ENCODE peak calls at places on chromosomes 3 and 15, in five cellular contexts. M, X, P, N and Z are unnamed samples.

GRCh38 chr3:49339593-49339946 is 283 bp downstream of the USP4 start:
- DNase-seq in M (peak), X (no peak), P (peak), N (peak), Z (no peak)

GRCh38 chr3:132872711-132873110 is 150.5 kb upstream of the NPHP3 start:
- DNase-seq in M (no peak), X (no peak), P (no peak), N (no peak), Z (no peak)

GRCh38 chr15:88605507-88606436 is 15.4 kb upstream of the AEN start:
- DNase-seq in M (peak), X (no peak), P (no peak), N (peak), Z (peak)

GRCh38 chr15:45254405-45255293 is 2.6 kb downstream of the SLC28A2 start:
- DNase-seq in M (no peak), X (no peak), P (no peak), N (no peak), Z (no peak)

GRCh38 chr3:141998674-141999290 is 122.3 kb downstream of the ATP1B3 start:
- DNase-seq in M (no peak), X (peak), P (peak), N (no peak), Z (peak)

GRCh38 chr3:157618075-157618760 is 115.0 kb upstream of the VEPH1 start:
- DNase-seq in M (peak), X (peak), P (peak), N (no peak), Z (peak)

GRCh38 chr3:97102641-97103040 is 288.2 kb downstream of the EPHA6 start:
- DNase-seq in M (no peak), X (no peak), P (no peak), N (no peak), Z (no peak)

GRCh38 chr15:62472616-62473299 is 307.7 kb upstream of the C2CD4B start:
- DNase-seq in M (no peak), X (no peak), P (peak), N (no peak), Z (no peak)

GRCh38 chr15:67465196-67465952 is 55.6 kb upstream of the C15orf61 start:
- DNase-seq in M (peak), X (no peak), P (no peak), N (no peak), Z (no peak)
- H3K27ac ChIP-seq in M (no peak), X (no peak), P (no peak), N (no peak), Z (no peak)

DNA sequence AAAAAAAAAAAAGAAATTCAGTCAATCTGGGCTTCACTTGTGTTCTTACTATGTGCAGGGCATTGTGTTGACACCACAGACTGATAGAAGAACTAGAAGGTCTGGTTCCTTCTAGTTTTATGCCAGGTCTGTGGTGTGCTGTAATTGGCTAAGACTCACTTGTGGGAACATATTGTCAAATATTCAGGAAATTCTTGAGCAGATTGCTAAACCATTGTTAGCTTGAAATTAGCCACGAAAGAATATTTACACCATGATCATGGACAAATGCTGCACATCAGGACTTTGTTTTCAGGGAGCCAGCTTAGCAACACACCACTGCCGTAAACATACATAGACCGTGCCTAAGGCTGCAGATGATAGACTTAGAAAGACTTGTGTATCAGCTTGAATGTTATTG is 74.6 kb downstream of the GTPBP8 start:
- DNase-seq in M (no peak), X (no peak), P (no peak), N (no peak), Z (no peak)
- H3K4me2 ChIP-seq in M (no peak), X (no peak), P (no peak), N (no peak), Z (no peak)

GRCh38 chr3:124364230-124365022 is 365.8 kb upstream of the UMPS start:
- DNase-seq in M (no peak), X (no peak), P (no peak), N (no peak), Z (no peak)

GRCh38 chr3:124361566-124361965 is 368.7 kb upstream of the UMPS start:
- DNase-seq in M (no peak), X (no peak), P (no peak), N (no peak), Z (no peak)

GRCh38 chr3:124360626-124361025 is 368.7 kb upstream of the ROPN1 start:
- DNase-seq in M (no peak), X (no peak), P (no peak), N (no peak), Z (no peak)

GRCh38 chr3:124362418-124362817 is 367.8 kb upstream of the UMPS start:
- DNase-seq in M (no peak), X (no peak), P (no peak), N (no peak), Z (no peak)

GRCh38 chr3:124363451-124363850 is 366.8 kb upstream of the UMPS start:
- DNase-seq in M (no peak), X (no peak), P (no peak), N (no peak), Z (no peak)
- TF ChIP-seq JUN in M (no peak), X (no peak), P (no peak), N (no peak), Z (no peak)

GRCh38 chr3:12598890-12599289 is 42.0 kb downstream of the MKRN2 start:
- DNase-seq in M (no peak), X (no peak), P (no peak), N (no peak), Z (no peak)
- H3K27ac ChIP-seq in M (no peak), X (no peak), P (no peak), N (no peak), Z (no peak)

GRCh38 chr15:68057758-68058157 is 3.6 kb downstream of the PIAS1 start:
- DNase-seq in M (peak), X (no peak), P (peak), N (no peak), Z (no peak)
- H3K4me2 ChIP-seq in M (no peak), X (no peak), P (peak), N (no peak), Z (no peak)

GRCh38 chr15:76149291-76149910 is 89.6 kb downstream of the TMEM266 start:
- DNase-seq in M (no peak), X (no peak), P (no peak), N (no peak), Z (no peak)
- TF ChIP-seq JUN in M (no peak), X (no peak), P (no peak), N (no peak), Z (no peak)

DNA sequence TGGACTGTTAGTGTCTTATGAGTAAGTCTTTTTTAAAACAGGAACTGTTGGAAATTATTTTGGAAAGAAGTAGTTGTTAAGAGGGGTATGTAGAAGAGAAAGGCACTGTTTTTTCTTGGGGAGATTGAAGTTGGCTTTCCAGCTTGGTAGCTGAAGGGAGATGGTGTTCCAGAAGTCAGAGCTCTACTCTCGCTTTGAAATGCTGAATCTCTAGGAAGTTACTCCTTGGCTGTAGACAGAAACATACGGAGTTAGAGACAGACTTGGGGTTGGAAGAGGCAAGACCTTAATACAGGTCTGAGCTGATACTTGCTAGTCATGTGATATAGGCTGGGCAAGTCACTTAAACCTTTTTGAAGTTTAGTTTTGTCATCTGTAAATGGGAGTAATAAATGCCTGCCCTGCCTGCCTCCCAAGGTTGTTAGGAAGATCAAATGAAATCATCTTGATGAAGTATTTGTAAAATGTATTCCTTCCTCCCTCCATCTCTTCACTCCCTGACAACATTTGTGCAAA is 2.8 kb downstream of the PXK start:
- DNase-seq in M (no peak), X (no peak), P (no peak), N (no peak), Z (no peak)
- H3K27ac ChIP-seq in M (peak), X (peak), P (peak), N (no peak), Z (no peak)

GRCh38 chr3:16770792-16771191 is 114.0 kb upstream of the PLCL2 start:
- DNase-seq in M (no peak), X (no peak), P (no peak), N (no peak), Z (no peak)

GRCh38 chr3:16767006-16767405 is 117.7 kb upstream of the PLCL2 start:
- DNase-seq in M (no peak), X (no peak), P (no peak), N (no peak), Z (no peak)

GRCh38 chr3:16770021-16770420 is 114.7 kb upstream of the PLCL2 start:
- DNase-seq in M (no peak), X (no peak), P (no peak), N (no peak), Z (no peak)

GRCh38 chr3:16769525-16769924 is 115.2 kb upstream of the PLCL2 start:
- DNase-seq in M (no peak), X (no peak), P (no peak), N (no peak), Z (no peak)

GRCh38 chr3:16768956-16769355 is 115.8 kb upstream of the PLCL2 start:
- DNase-seq in M (no peak), X (no peak), P (no peak), N (no peak), Z (no peak)
- H3K4me2 ChIP-seq in M (no peak), X (no peak), P (no peak), N (no peak), Z (no peak)

GRCh38 chr15:73268457-73268856 is 100.3 kb downstream of the HCN4 start:
- DNase-seq in M (no peak), X (no peak), P (no peak), N (no peak), Z (no peak)
- TF ChIP-seq JUN in M (no peak), X (no peak), P (no peak), N (no peak), Z (no peak)

DNA sequence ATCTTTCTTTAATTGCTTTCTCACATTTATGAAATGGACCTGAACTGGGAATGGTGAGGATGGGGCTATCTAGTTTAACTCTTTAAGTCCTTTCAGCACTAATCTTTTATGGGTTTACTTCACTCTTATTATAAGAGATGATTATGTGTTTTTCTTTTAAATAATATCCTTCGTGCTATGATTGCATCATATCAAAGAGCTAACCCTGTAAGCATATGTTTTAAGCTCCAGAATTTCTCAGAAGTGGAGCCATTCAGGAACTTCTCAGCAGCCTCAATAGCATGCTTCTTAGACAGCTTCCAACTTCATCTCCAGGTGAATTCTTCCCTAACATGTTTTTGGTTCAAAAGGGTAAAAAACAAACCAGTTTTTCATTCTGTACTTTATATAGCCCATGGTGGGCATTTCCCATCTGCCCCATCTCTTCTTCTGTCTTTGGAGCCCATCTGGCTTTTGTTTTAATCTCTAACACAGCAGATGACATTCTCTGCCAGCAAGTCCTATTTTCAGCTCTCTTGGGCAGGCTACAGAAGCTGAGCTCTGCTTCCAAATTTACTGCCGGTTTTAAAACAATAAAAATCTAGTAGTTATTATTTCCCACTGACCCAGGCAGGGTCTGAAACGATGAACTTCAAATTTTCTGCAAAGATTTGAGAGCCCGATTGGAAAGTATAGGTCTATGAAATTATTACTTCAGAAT is 26.8 kb upstream of the IL1RAP start:
- DNase-seq in M (no peak), X (no peak), P (no peak), N (no peak), Z (no peak)
- H3K27ac ChIP-seq in M (no peak), X (no peak), P (no peak), N (no peak), Z (no peak)